ENCODE peak calls at places on chromosomes 4 and X, in six cellular contexts. N, P, F, Z, K and X are unnamed samples.
A peak's percentile ranks its signal among the peaks of the same experiment; 100 is the strongest.

GRCh38 chr4:133868856-133869255 is 332.7 kb downstream of the PABPC4L start:
- DNase-seq in N (no peak), P (no peak), F (no peak), Z (no peak), K (no peak), X (no peak)

GRCh38 chr4:70623301-70623700 is 5.2 kb upstream of the ENAM start:
- DNase-seq in N (no peak), P (no peak), F (no peak), Z (no peak), K (no peak), X (no peak)

GRCh38 chr4:156536661-156537060 is 434.9 kb downstream of the PDGFC start:
- DNase-seq in N (no peak), P (no peak), F (no peak), Z (no peak), K (no peak), X (no peak)

GRCh38 chr4:4825431-4825830 is 34.0 kb upstream of the MSX1 start:
- DNase-seq in N (no peak), P (no peak), F (no peak), Z (no peak), K (no peak), X (no peak)

GRCh38 chr4:112905728-112906127 is 143.7 kb upstream of the ANK2 start:
- DNase-seq in N (no peak), P (no peak), F (no peak), Z (no peak), K (no peak), X (no peak)

GRCh38 chr4:153483432-153484418 is 17.6 kb downstream of the TMEM131L start:
- DNase-seq in N (no peak), P (no peak), F (no peak), Z (no peak), K (no peak), X (no peak)

GRCh38 chrX:105424729-105425128 is 204.2 kb upstream of the TEX13A start:
- DNase-seq in N (no peak), P (no peak), F (no peak), Z (no peak), K (no peak), X (no peak)

GRCh38 chrX:39112143-39112542 is 310.9 kb downstream of the MID1IP1 start:
- DNase-seq in N (no peak), P (no peak), F (no peak), Z (no peak), K (no peak), X (no peak)

GRCh38 chrX:26845051-26845450 is 618.1 kb downstream of the PPP4R3C start:
- DNase-seq in N (no peak), P (peak; percentile 28), F (no peak), Z (no peak), K (no peak), X (no peak)

GRCh38 chrX:131741103-131741581 is 197.3 kb downstream of the OR13H1 start:
- DNase-seq in N (no peak), P (peak; percentile 90), F (peak; percentile 88), Z (peak; percentile 82), K (no peak), X (no peak)

GRCh38 chr4:8108991-8109390 is 49.6 kb downstream of the ABLIM2 start:
- DNase-seq in N (no peak), P (no peak), F (no peak), Z (no peak), K (no peak), X (no peak)

GRCh38 chr4:80788798-80789197 is 241.7 kb upstream of the BMP3 start:
- DNase-seq in N (no peak), P (no peak), F (peak; percentile 58), Z (no peak), K (no peak), X (no peak)